ENCODE peak calls at places on chromosomes 7 and 10, in four cellular contexts. U, W, L and H are unnamed samples.
A peak's percentile ranks its signal among the peaks of the same experiment; 100 is the strongest.

GRCh38 chr10:109974509-109975191 is 33.1 kb upstream of the ADD3 start:
- DNase-seq in W (no peak), L (peak; percentile 93), U (no peak), H (no peak)

GRCh38 chr10:70804424-70804814 is 11.3 kb upstream of the SGPL1 start:
- DNase-seq in U (no peak), W (no peak), L (peak; percentile 51), H (no peak)

GRCh38 chr7:45295222-45295621 is 137.6 kb downstream of the RAMP3 start:
- DNase-seq in W (no peak), U (no peak), L (no peak), H (no peak)

GRCh38 chr7:97982647-97983046 is 7.3 kb downstream of the OCM2 start:
- DNase-seq in W (no peak), L (no peak), U (peak; percentile 41), H (no peak)

GRCh38 chr7:29459591-29459990 is 104.0 kb upstream of the PRR15 start:
- DNase-seq in U (no peak), W (no peak), L (no peak), H (no peak)

GRCh38 chr7:3430588-3430987 is 129.5 kb downstream of the SDK1 start:
- DNase-seq in L (no peak), U (peak; percentile 84), W (no peak), H (no peak)

GRCh38 chr10:7084255-7085005 is 326.4 kb downstream of the SFMBT2 start:
- DNase-seq in W (no peak), U (no peak), L (no peak), H (no peak)

GRCh38 chr10:104353325-104354048 is at the start of gene CFAP58:
- DNase-seq in U (peak; percentile 98), L (peak; percentile 45), W (peak; percentile 96), H (peak; percentile 97)

GRCh38 chr10:11175823-11176243 is 158.2 kb downstream of the CELF2 start:
- DNase-seq in U (no peak), W (no peak), L (no peak), H (peak; percentile 54)

GRCh38 chr7:17485368-17485767 is 186.9 kb downstream of the AHR start:
- DNase-seq in L (no peak), W (no peak), U (no peak), H (no peak)

GRCh38 chr7:158241919-158242318 is 345.7 kb downstream of the PTPRN2 start:
- DNase-seq in L (no peak), U (no peak), W (no peak), H (no peak)

GRCh38 chr10:78211476-78212110 is 177.9 kb downstream of the RPS24 start:
- DNase-seq in U (peak; percentile 35), L (peak; percentile 16), W (no peak), H (no peak)

GRCh38 chr10:114987995-114988394 is 50.0 kb downstream of the TRUB1 start:
- DNase-seq in W (no peak), L (no peak), U (no peak), H (no peak)

GRCh38 chr7:126805351-126805750 is 447.4 kb downstream of the GRM8 start:
- DNase-seq in U (peak; percentile 12), L (no peak), W (no peak), H (no peak)

GRCh38 chr7:134548877-134549276 is at the start of gene AKR1B15:
- DNase-seq in U (no peak), L (no peak), W (no peak), H (peak; percentile 17)

GRCh38 chr7:73341877-73342276 is 13.9 kb downstream of the FKBP6 start:
- DNase-seq in U (no peak), L (peak; percentile 43), W (no peak), H (no peak)

GRCh38 chr7:36064676-36065075 is 88.4 kb upstream of the EEPD1 start:
- DNase-seq in W (no peak), U (no peak), L (no peak), H (no peak)

GRCh38 chr10:24262929-24263653 is 54.2 kb downstream of the KIAA1217 start:
- DNase-seq in U (no peak), W (no peak), L (no peak), H (no peak)

GRCh38 chr7:5429857-5430611 is 6.4 kb upstream of the TNRC18 start:
- DNase-seq in U (peak; percentile 63), L (no peak), W (peak; percentile 53), H (peak; percentile 66)

GRCh38 chr7:132140341-132140740 is 435.9 kb downstream of the PLXNA4 start:
- DNase-seq in L (no peak), W (no peak), U (no peak), H (no peak)

GRCh38 chr7:2193120-2193519 is 39.6 kb downstream of the MAD1L1 start:
- DNase-seq in L (no peak), W (peak; percentile 29), U (no peak), H (peak; percentile 86)

GRCh38 chr7:91247497-91247896 is 16.7 kb upstream of the FZD1 start:
- DNase-seq in L (no peak), W (no peak), U (peak; percentile 21), H (no peak)

GRCh38 chr10:70872281-70872680 is 16.1 kb downstream of the PCBD1 start:
- DNase-seq in L (no peak), U (no peak), W (no peak), H (no peak)

GRCh38 chr7:149874644-149875028 is 867 bp downstream of the ATP6V0E2 start:
- DNase-seq in U (no peak), L (peak; percentile 76), W (peak; percentile 69), H (no peak)

GRCh38 chr7:132456418-132456817 is 119.9 kb downstream of the PLXNA4 start:
- DNase-seq in U (no peak), W (no peak), L (no peak), H (no peak)

GRCh38 chr10:77680065-77680464 is 42.5 kb upstream of the KCNMA1 start:
- DNase-seq in U (no peak), L (no peak), W (no peak), H (no peak)

GRCh38 chr10:28676297-28676967 is 889 bp upstream of the BAMBI start:
- DNase-seq in U (peak; percentile 78), W (peak; percentile 26), L (no peak), H (no peak)

GRCh38 chr7:5695709-5696345 is 85.6 kb downstream of the RNF216 start:
- DNase-seq in W (no peak), U (no peak), L (no peak), H (no peak)

GRCh38 chr7:85055906-85056305 is 130.9 kb downstream of the SEMA3D start:
- DNase-seq in L (no peak), W (no peak), U (no peak), H (no peak)

GRCh38 chr10:124458874-124459273 is 2.7 kb upstream of the LHPP start:
- DNase-seq in U (no peak), W (no peak), L (no peak), H (no peak)

GRCh38 chr7:151900591-151901312 is 23.8 kb upstream of the PRKAG2 start:
- DNase-seq in L (no peak), U (no peak), W (no peak), H (no peak)

GRCh38 chr7:107663196-107663595 is 2.6 kb downstream of the SLC26A4 start:
- DNase-seq in L (no peak), W (no peak), U (peak; percentile 10), H (no peak)

GRCh38 chr7:107661865-107662379 is 1.3 kb downstream of the SLC26A4 start:
- DNase-seq in L (no peak), U (peak; percentile 49), W (no peak), H (no peak)

GRCh38 chr7:107659666-107660065 is 962 bp upstream of the SLC26A4 start:
- DNase-seq in U (no peak), W (no peak), L (no peak), H (no peak)

GRCh38 chr7:107660381-107661080 is at the start of gene SLC26A4:
- DNase-seq in L (no peak), W (no peak), U (peak; percentile 64), H (no peak)

DNA sequence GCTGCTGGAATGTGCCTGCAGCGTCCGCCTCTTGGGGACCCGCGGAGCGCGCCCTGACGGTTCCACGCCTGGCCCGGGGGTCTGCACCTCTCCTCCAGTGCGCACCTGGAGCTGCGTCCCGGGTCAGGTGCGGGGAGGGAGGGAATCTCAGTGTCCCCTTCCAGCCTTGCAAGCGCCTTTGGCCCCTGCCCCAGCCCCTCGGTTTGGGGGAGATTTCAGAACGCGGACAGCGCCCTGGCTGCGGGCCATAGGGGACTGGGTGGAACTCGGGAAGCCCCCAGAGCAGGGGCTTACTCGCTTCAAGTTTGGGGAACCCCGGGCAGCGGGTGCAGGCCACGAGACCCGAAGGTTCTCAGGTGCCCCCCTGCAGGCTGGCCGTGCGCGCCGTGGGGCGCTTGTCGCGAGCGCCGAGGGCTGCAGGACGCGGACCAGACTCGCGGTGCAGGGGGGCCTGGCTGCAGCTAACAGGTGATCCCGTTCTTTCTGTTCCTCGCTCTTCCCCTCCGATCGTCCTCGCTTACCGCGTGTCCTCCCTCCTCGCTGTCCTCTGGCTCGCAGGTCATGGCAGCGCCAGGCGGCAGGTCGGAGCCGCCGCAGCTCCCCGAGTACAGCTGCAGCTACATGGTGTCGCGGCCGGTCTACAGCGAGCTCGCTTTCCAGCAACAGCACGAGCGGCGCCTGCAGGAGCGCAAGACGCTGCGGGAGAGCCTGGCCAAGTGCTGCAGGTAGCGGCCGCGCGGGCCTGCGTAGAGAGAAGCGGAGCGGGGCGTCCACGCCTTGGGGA is 645 bp downstream of the SLC26A4 start:
- DNase-seq in L (peak; percentile 37), U (peak; percentile 84), W (peak; percentile 71), H (peak; percentile 51)
- TF ChIP-seq POLR2AphosphoS5 in L (no peak), U (no peak), W (no peak), H (no peak)

DNA sequence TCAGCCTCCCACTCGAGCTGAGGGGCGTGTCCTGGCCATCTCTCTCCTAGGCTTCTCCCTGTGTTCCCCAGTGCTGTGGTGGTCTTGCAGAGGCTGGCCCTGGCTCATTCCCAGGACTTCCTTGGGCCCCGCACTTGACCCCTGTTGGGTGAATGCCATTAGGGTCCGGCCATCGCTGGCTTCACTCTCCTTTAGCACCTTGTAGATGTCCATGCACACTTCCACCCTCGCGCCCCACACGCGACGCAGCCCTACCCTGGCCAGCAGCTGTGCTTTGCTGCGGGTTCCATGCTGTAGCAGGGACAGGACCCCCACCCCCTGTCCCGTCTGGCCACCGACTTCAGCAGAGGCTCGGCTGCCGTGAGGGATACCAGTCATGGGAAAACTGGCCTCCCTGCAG is 46.3 kb downstream of the PITRM1 start:
- DNase-seq in L (no peak), U (no peak), W (no peak), H (no peak)
- TF ChIP-seq POLR2AphosphoS5 in L (no peak), U (no peak), W (no peak), H (no peak)

DNA sequence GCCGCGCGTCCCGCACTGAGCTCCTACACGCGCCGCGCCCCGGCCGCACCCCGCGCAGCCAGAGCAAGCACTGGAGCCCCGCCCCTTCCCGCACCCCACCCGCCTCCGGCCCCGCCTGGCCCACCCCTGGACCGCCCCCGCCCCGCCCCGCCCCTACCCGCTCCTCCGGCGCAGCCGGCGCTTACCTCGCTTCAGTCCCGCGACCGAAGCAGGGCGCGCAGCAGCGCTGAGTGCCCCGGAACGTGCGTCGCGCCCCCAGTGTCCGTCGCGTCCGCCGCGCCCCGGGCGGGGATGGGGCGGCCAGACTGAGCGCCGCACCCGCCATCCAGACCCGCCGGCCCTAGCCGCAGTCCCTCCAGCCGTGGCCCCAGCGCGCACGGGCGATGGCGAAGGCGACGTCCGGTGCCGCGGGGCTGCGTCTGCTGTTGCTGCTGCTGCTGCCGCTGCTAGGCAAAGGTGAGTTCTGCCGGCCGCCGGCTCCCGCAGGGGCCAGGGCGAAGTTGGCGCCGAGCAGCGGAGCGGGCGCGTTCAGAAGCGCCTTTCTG is at the start of gene RET:
- DNase-seq in L (no peak), W (peak; percentile 40), U (peak; percentile 75), H (peak; percentile 88)
- TF ChIP-seq POLR2AphosphoS5 in L (no peak), W (no peak), U (peak; percentile 54), H (no peak)

DNA sequence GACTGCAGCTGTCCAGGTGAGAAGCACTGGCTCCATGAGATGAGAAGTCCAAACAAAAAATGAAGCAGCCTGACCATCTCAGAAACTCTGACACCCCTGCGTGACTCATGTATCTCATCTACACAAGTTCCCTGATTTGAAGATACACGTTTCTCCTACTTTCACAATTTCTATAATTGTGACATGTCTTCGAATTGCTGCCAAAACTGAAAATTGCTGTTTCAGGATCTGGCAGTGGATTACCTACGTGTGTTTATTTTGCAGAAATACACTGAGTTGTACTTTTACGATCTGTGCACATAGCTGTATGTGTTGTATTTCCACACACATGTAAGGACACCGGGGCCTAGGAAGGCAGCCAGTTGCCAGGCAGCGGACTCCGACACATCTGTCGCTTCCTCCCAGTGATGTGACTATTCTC is 53.2 kb downstream of the LARP4B start:
- DNase-seq in L (no peak), U (no peak), W (no peak), H (no peak)
- TF ChIP-seq POLR2AphosphoS5 in L (no peak), U (no peak), W (peak; percentile 10), H (no peak)